ENCODE peak calls at places on chromosomes 7 and 10, in ten cellular contexts. L is HEK293T; G is GM04504; B is GM12865; X is endodermal cell; Z is hypothalamus; N is upper lobe of right lung; J is activated CD4-positive, alpha-beta T cell treated with anti-CD3 and anti-CD28 coated beads, Interleukin-2, amount 50 U/mL, for 1 hour; U is stimulated activated CD4-positive, alpha-beta T cell treated with anti-CD3 and anti-CD28 coated beads, Interleukin-1b, Interleukin-23, amount 100 ng/mL, for 24 hours; D is esophagus squamous epithelium. Y is an unnamed sample.

GRCh38 chr7:101594790-101595189 is 34.3 kb downstream of the MYL10 start:
- DNase-seq in U (no peak), J (no peak), D (no peak), N (no peak), Z (no peak), L (no peak), B (no peak), X (no peak), G (no peak), Y (no peak)

GRCh38 chr7:5567810-5568209 is 144.2 kb upstream of the TNRC18 start:
- DNase-seq in L (no peak), U (no peak), Z (no peak), X (no peak), B (peak), D (no peak), N (no peak), G (no peak), J (no peak), Y (no peak)

GRCh38 chr10:6119962-6120361 is 31.1 kb downstream of the RBM17 start:
- DNase-seq in U (no peak), L (no peak), X (no peak), D (no peak), Z (no peak), N (no peak), J (no peak), G (no peak), B (no peak), Y (no peak)

GRCh38 chr7:129434846-129435318 is 650 bp downstream of the STRIP2 start:
- DNase-seq in X (no peak), J (no peak), N (no peak), Z (no peak), D (no peak), U (no peak), B (peak), G (no peak), L (peak), Y (no peak)

GRCh38 chr10:110504111-110504735 is 6.5 kb downstream of the DUSP5 start:
- DNase-seq in J (peak), N (no peak), X (no peak), Z (peak), U (no peak), G (peak), D (no peak), L (no peak), B (peak), Y (peak)

GRCh38 chr10:104897679-104898078 is 256.6 kb downstream of the SORCS3 start:
- DNase-seq in Z (no peak), J (no peak), B (no peak), N (no peak), D (no peak), X (no peak), U (no peak), L (no peak), G (no peak), Y (no peak)

GRCh38 chr10:131574363-131574706 is 262.8 kb upstream of the TCERG1L start:
- DNase-seq in D (no peak), B (no peak), N (no peak), G (no peak), L (no peak), Z (no peak), U (no peak), J (no peak), X (peak), Y (no peak)

GRCh38 chr7:132469681-132470080 is 106.6 kb downstream of the PLXNA4 start:
- DNase-seq in X (no peak), D (no peak), N (no peak), Z (no peak), G (no peak), L (no peak), U (no peak), B (no peak), J (no peak), Y (no peak)

GRCh38 chr10:74988055-74988773 is 123.2 kb upstream of the SAMD8 start:
- DNase-seq in B (no peak), X (no peak), L (no peak), G (peak), U (no peak), N (no peak), D (no peak), J (no peak), Z (no peak), Y (no peak)

GRCh38 chr7:100124301-100125229 is 2.2 kb upstream of the MBLAC1 start:
- DNase-seq in Z (no peak), B (no peak), J (no peak), U (no peak), X (no peak), G (no peak), D (no peak), N (no peak), L (no peak), Y (no peak)

GRCh38 chr10:95469251-95469650 is 91.9 kb downstream of the SORBS1 start:
- DNase-seq in B (no peak), U (no peak), G (no peak), L (no peak), N (no peak), X (no peak), Z (no peak), J (no peak), D (no peak), Y (no peak)

GRCh38 chr10:70513848-70514309 is 35.3 kb downstream of the PALD1 start:
- DNase-seq in Z (no peak), X (peak), B (peak), L (no peak), D (no peak), U (no peak), N (no peak), G (no peak), J (no peak), Y (no peak)

GRCh38 chr7:138895700-138896099 is 85.5 kb downstream of the KIAA1549 start:
- DNase-seq in G (no peak), X (no peak), N (no peak), B (no peak), L (no peak), U (no peak), D (no peak), Z (no peak), J (no peak), Y (no peak)

GRCh38 chr10:119728172-119728800 is 2.4 kb downstream of the INPP5F start:
- DNase-seq in G (no peak), D (no peak), N (no peak), B (no peak), U (no peak), L (no peak), X (no peak), Z (no peak), J (no peak), Y (no peak)

GRCh38 chr10:110701618-110701971 is 57.5 kb downstream of the RBM20 start:
- DNase-seq in N (no peak), U (no peak), G (no peak), Z (no peak), D (no peak), B (no peak), J (no peak), L (no peak), X (peak), Y (no peak)

GRCh38 chr7:108459922-108460551 is 3.8 kb upstream of the NRCAM start:
- DNase-seq in N (no peak), L (peak), G (no peak), B (peak), D (no peak), U (no peak), J (no peak), X (no peak), Z (peak), Y (no peak)

GRCh38 chr7:4951903-4952636 is 6.9 kb downstream of the MMD2 start:
- DNase-seq in J (no peak), X (peak), D (no peak), G (no peak), N (no peak), B (peak), U (no peak), L (no peak), Z (no peak), Y (no peak)

GRCh38 chr7:147829021-147829420 is 761.5 kb upstream of the C7orf33 start:
- DNase-seq in U (no peak), Z (no peak), J (no peak), L (no peak), B (no peak), X (no peak), D (no peak), G (no peak), N (no peak), Y (no peak)

GRCh38 chr7:38673795-38674194 is 42.6 kb upstream of the AMPH start:
- DNase-seq in U (no peak), Z (no peak), B (no peak), N (no peak), J (no peak), L (no peak), G (peak), X (no peak), D (no peak), Y (no peak)

GRCh38 chr7:19378340-19378704 is 233.1 kb upstream of the FERD3L start:
- DNase-seq in U (no peak), J (no peak), Z (no peak), D (no peak), L (no peak), G (no peak), X (no peak), N (no peak), B (no peak), Y (no peak)

GRCh38 chr10:15405319-15405718 is 34.2 kb upstream of the FAM171A1 start:
- DNase-seq in X (no peak), B (no peak), N (no peak), U (no peak), D (no peak), L (no peak), J (no peak), Z (no peak), G (no peak), Y (no peak)

GRCh38 chr10:105464961-105465360 is 823.9 kb downstream of the SORCS3 start:
- DNase-seq in D (no peak), Z (no peak), L (no peak), J (no peak), X (no peak), B (no peak), G (no peak), U (no peak), N (no peak), Y (no peak)

GRCh38 chr7:14900051-14900450 is 2.5 kb downstream of the DGKB start:
- DNase-seq in U (no peak), L (no peak), J (no peak), N (no peak), G (no peak), Z (no peak), B (no peak), D (no peak), X (no peak), Y (no peak)

GRCh38 chr7:151459726-151460473 is 20.0 kb upstream of the CRYGN start:
- DNase-seq in L (peak), Z (peak), B (no peak), D (no peak), J (no peak), U (no peak), G (peak), X (peak), N (peak), Y (no peak)

GRCh38 chr7:125661677-125662076 is 732.1 kb upstream of the POT1 start:
- DNase-seq in B (peak), L (no peak), D (no peak), G (no peak), J (no peak), X (no peak), N (no peak), Z (no peak), U (no peak), Y (no peak)

GRCh38 chr10:60124536-60124935 is 218.2 kb upstream of the CCDC6 start:
- DNase-seq in J (no peak), Z (no peak), L (no peak), U (no peak), X (no peak), B (no peak), D (no peak), G (no peak), N (no peak), Y (no peak)

GRCh38 chr10:3942930-3943489 is 158.0 kb upstream of the KLF6 start:
- DNase-seq in X (peak), B (no peak), J (no peak), Z (no peak), N (no peak), U (no peak), G (no peak), L (no peak), D (no peak), Y (no peak)